ENCODE peak calls at places on chromosomes 1 and 21, in eight cellular contexts. Z, O, Y, J, Q, E, D and S are unnamed samples.
A peak's percentile ranks its signal among the peaks of the same experiment; 100 is the strongest.

GRCh38 chr1:94646786-94647555 is 105.4 kb upstream of the F3 start:
- DNase-seq in Z (no peak), O (no peak), Y (no peak), J (no peak), Q (no peak), E (no peak), D (no peak), S (no peak)

GRCh38 chr1:57249511-57249910 is 174.3 kb downstream of the DAB1 start:
- DNase-seq in Z (no peak), O (no peak), Y (no peak), J (no peak), Q (no peak), E (no peak), D (no peak), S (no peak)

GRCh38 chr1:159951016-159951415 is 3.0 kb downstream of the SLAMF9 start:
- DNase-seq in Z (no peak), O (no peak), Y (no peak), J (no peak), Q (no peak), E (no peak), D (no peak), S (no peak)

GRCh38 chr1:32933742-32934322 is 30.8 kb downstream of the RNF19B start:
- DNase-seq in Z (peak; percentile 40), O (no peak), Y (no peak), J (peak; percentile 20), Q (peak; percentile 77), E (no peak), D (no peak), S (no peak)

GRCh38 chr21:14697769-14698168 is 151.7 kb upstream of the SAMSN1 start:
- DNase-seq in Z (no peak), O (no peak), Y (no peak), J (no peak), Q (no peak), E (no peak), D (no peak), S (no peak)

GRCh38 chr1:186325239-186325638 is 49.8 kb downstream of the TPR start:
- DNase-seq in Z (no peak), O (no peak), Y (no peak), J (no peak), Q (no peak), E (no peak), D (no peak), S (no peak)

GRCh38 chr1:200384818-200385390 is 24.9 kb downstream of the ZNF281 start:
- DNase-seq in Z (no peak), O (no peak), Y (no peak), J (no peak), Q (no peak), E (no peak), D (no peak), S (no peak)

GRCh38 chr1:47690341-47691244 is 252.7 kb downstream of the FOXD2 start:
- DNase-seq in Z (no peak), O (no peak), Y (peak; percentile 35), J (no peak), Q (no peak), E (peak; percentile 56), D (no peak), S (no peak)

GRCh38 chr1:85677656-85678055 is 30.6 kb downstream of the ZNHIT6 start:
- DNase-seq in Z (no peak), O (no peak), Y (no peak), J (no peak), Q (no peak), E (no peak), D (no peak), S (no peak)

GRCh38 chr21:44837537-44837936 is 19.7 kb upstream of the SUMO3 start:
- DNase-seq in Z (no peak), O (no peak), Y (no peak), J (no peak), Q (no peak), E (no peak), D (no peak), S (peak; percentile 47)

GRCh38 chr1:178939328-178939727 is 68.5 kb upstream of the ANGPTL1 start:
- DNase-seq in Z (no peak), O (no peak), Y (no peak), J (no peak), Q (no peak), E (no peak), D (no peak), S (no peak)

GRCh38 chr1:29825941-29826415 is 589.7 kb downstream of the PTPRU start:
- DNase-seq in Z (peak; percentile 21), O (no peak), Y (no peak), J (no peak), Q (no peak), E (no peak), D (no peak), S (no peak)

GRCh38 chr1:13760340-13760739 is 60.4 kb downstream of the PRDM2 start:
- DNase-seq in Z (no peak), O (no peak), Y (no peak), J (no peak), Q (no peak), E (no peak), D (no peak), S (no peak)

GRCh38 chr1:61221642-61222041 is 139.3 kb downstream of the NFIA start:
- DNase-seq in Z (no peak), O (no peak), Y (no peak), J (no peak), Q (no peak), E (no peak), D (no peak), S (no peak)

GRCh38 chr1:57707631-57708030 is 283.8 kb upstream of the DAB1 start:
- DNase-seq in Z (no peak), O (no peak), Y (no peak), J (no peak), Q (no peak), E (no peak), D (no peak), S (no peak)

GRCh38 chr1:228152097-228152917 is 2.6 kb downstream of the GJC2 start:
- DNase-seq in Z (no peak), O (no peak), Y (peak; percentile 65), J (no peak), Q (no peak), E (no peak), D (peak; percentile 68), S (no peak)

GRCh38 chr1:41618066-41618825 is 133.8 kb upstream of the EDN2 start:
- DNase-seq in Z (peak; percentile 93), O (no peak), Y (peak; percentile 87), J (no peak), Q (peak; percentile 57), E (peak; percentile 91), D (peak; percentile 85), S (peak; percentile 95)

GRCh38 chr1:8424539-8425116 is 106.7 kb downstream of the SLC45A1 start:
- DNase-seq in Z (peak; percentile 77), O (peak; percentile 28), Y (peak; percentile 77), J (no peak), Q (peak; percentile 76), E (no peak), D (no peak), S (no peak)

GRCh38 chr21:46561448-46562095 is 43.3 kb downstream of the S100B start:
- DNase-seq in Z (no peak), O (no peak), Y (no peak), J (no peak), Q (no peak), E (no peak), D (peak; percentile 65), S (no peak)

GRCh38 chr1:228034954-228035837 is 28.4 kb downstream of the WNT3A start:
- DNase-seq in Z (no peak), O (no peak), Y (peak; percentile 44), J (no peak), Q (no peak), E (peak; percentile 55), D (no peak), S (no peak)

GRCh38 chr1:33420870-33421775 is 9.8 kb downstream of the PHC2 start:
- DNase-seq in Z (no peak), O (no peak), Y (no peak), J (no peak), Q (no peak), E (no peak), D (no peak), S (no peak)

GRCh38 chr1:155003766-155004351 is 1.3 kb downstream of the ZBTB7B start:
- DNase-seq in Z (peak; percentile 76), O (peak; percentile 75), Y (peak; percentile 92), J (no peak), Q (peak; percentile 78), E (no peak), D (peak; percentile 90), S (no peak)

GRCh38 chr1:196147530-196147929 is 460.7 kb downstream of the KCNT2 start:
- DNase-seq in Z (no peak), O (no peak), Y (no peak), J (no peak), Q (no peak), E (no peak), D (no peak), S (no peak)

GRCh38 chr1:10237157-10237539 is 26.8 kb downstream of the KIF1B start:
- DNase-seq in Z (no peak), O (no peak), Y (no peak), J (no peak), Q (no peak), E (no peak), D (no peak), S (no peak)

DNA sequence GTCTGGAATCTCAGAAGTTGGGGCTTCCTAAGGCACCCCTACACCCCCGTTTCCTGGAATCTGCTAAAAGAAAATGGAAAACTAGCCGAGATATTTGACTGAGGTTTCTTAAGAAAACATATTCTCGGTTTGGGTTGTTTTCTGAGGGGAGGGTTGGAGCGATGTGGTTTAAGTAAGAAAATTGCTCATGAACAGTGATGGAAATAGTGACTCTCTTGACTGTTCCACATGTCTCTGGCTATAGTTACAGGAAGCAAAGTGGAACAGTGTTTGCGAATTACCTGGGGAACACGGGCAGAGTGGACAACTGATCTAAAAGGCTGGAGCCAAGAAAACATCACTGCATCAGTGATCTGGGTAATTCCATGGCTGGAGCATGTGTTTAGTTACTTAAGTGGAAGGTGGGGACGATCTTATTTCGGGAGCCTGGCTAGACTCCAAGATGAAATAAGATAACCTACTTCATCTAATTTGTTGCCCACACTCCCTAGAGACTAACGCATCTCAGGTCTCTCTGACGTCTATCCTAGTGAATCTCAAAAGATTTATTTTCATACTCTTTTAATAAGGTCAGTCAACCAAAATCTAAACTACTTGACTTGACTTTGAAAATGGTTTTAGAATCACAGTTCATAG is 92.4 kb downstream of the KCNJ15 start:
- DNase-seq in Z (no peak), O (no peak), Y (no peak), J (no peak), Q (no peak), E (peak; percentile 3), D (no peak), S (no peak)
- TF ChIP-seq POLR2AphosphoS5 in Z (no peak), O (no peak), Y (no peak), J (no peak), Q (no peak), E (no peak), D (no peak), S (no peak)

GRCh38 chr1:238558746-238559145 is 668.0 kb upstream of the ZP4 start:
- DNase-seq in Z (no peak), O (no peak), Y (no peak), J (no peak), Q (no peak), E (no peak), D (no peak), S (no peak)
- H3K9me3 ChIP-seq in Z (no peaks in the 10 kb centered on the region), O (no peaks in the 10 kb centered on the region), Y (no peaks in the 10 kb centered on the region), J (no peaks in the 10 kb centered on the region), Q (no peaks in the 10 kb centered on the region), E (no peaks in the 10 kb centered on the region), D (no peaks in the 10 kb centered on the region), S (no peaks in the 10 kb centered on the region)

GRCh38 chr1:76501576-76502219 is 365.6 kb upstream of the ST6GALNAC5 start:
- DNase-seq in Z (no peak), O (no peak), Y (no peak), J (no peak), Q (no peak), E (no peak), D (no peak), S (no peak)
- TF ChIP-seq POLR2AphosphoS5 in Z (no peak), O (no peak), Y (no peak), J (no peak), Q (no peak), E (no peak), D (no peak), S (no peak)

GRCh38 chr1:248174521-248174920 is at the start of gene OR2M2:
- DNase-seq in Z (no peak), O (no peak), Y (no peak), J (no peak), Q (no peak), E (no peak), D (no peak), S (no peak)
- H3K9me3 ChIP-seq in Z (no peaks in the 10 kb centered on the region), O (no peaks in the 10 kb centered on the region), Y (no peaks in the 10 kb centered on the region), J (no peaks in the 10 kb centered on the region), Q (no peaks in the 10 kb centered on the region), E (no peaks in the 10 kb centered on the region), D (no peaks in the 10 kb centered on the region), S (no peaks in the 10 kb centered on the region)